ENCODE peak calls at places on chromosomes 11 and 22, in eight cellular contexts. Y is H7; U is HepG2; A is foreskin fibroblast; S is HT-29; O is stimulated activated CD8-positive, alpha-beta memory T cell treated with anti-CD3 and anti-CD28 coated beads, Interleukin-2, amount 100 ng/mL, for 1 hour; Q is activated CD4-positive, alpha-beta T cell treated with anti-CD3 and anti-CD28 coated beads, Interleukin-2, amount 50 U/mL, for 48 hours; D is RPMI7951. M is an unnamed sample.

GRCh38 chr11:122796128-122796717 is 42.1 kb upstream of the CRTAM start:
- DNase-seq in U (peak), D (peak), Y (peak), A (peak), O (peak), Q (peak), S (peak), M (no peak)

GRCh38 chr11:13280323-13280722 is 2.7 kb downstream of the BMAL1 start:
- DNase-seq in A (no peak), S (no peak), Q (no peak), D (no peak), Y (no peak), O (no peak), U (no peak), M (no peak)

GRCh38 chr11:68373189-68373809 is 60.9 kb downstream of the LRP5 start:
- DNase-seq in D (peak), U (no peak), Y (no peak), O (no peak), S (no peak), A (peak), Q (no peak), M (no peak)

GRCh38 chr22:49169074-49169744 is 658.5 kb downstream of the BRD1 start:
- DNase-seq in A (no peak), U (no peak), S (no peak), Q (no peak), D (no peak), O (no peak), Y (no peak), M (no peak)

GRCh38 chr22:46964773-46965550 is 202.5 kb downstream of the TBC1D22A start:
- DNase-seq in Y (peak), A (no peak), D (no peak), O (no peak), U (no peak), S (no peak), Q (no peak), M (no peak)

GRCh38 chr11:129731316-129731715 is 84.3 kb upstream of the TMEM45B start:
- DNase-seq in Y (no peak), S (peak), O (no peak), D (no peak), U (no peak), A (no peak), Q (no peak), M (no peak)

GRCh38 chr22:36311386-36312085 is 58.6 kb downstream of the APOL1 start:
- DNase-seq in O (no peak), D (peak), Q (no peak), S (no peak), A (no peak), Y (no peak), U (no peak), M (no peak)

GRCh38 chr22:39176067-39176621 is 23.7 kb upstream of the CBX7 start:
- DNase-seq in A (peak), U (peak), Q (no peak), S (peak), D (peak), O (no peak), Y (peak), M (peak)

GRCh38 chr11:15615412-15616096 is 500.8 kb downstream of the INSC start:
- DNase-seq in S (no peak), A (no peak), Y (no peak), D (no peak), O (no peak), Q (no peak), U (no peak), M (no peak)

GRCh38 chr22:28911777-28912669 is 28.7 kb downstream of the ZNRF3 start:
- DNase-seq in D (no peak), U (peak), S (peak), Y (no peak), Q (no peak), A (peak), O (no peak), M (no peak)

GRCh38 chr11:128643661-128644060 is 50.2 kb upstream of the FLI1 start:
- DNase-seq in O (no peak), Y (peak), Q (no peak), U (no peak), D (peak), S (no peak), A (no peak), M (no peak)

GRCh38 chr11:130585545-130585944 is 137.1 kb downstream of the ADAMTS15 start:
- DNase-seq in A (peak), Q (no peak), D (peak), S (no peak), O (no peak), Y (no peak), U (no peak), M (peak)

GRCh38 chr11:66676931-66677598 is 622 bp downstream of the RBM4B start:
- DNase-seq in Y (no peak), A (peak), S (no peak), O (no peak), Q (no peak), D (no peak), U (no peak), M (peak)

GRCh38 chr11:42770444-42771065 is 541.2 kb upstream of the API5 start:
- DNase-seq in O (no peak), A (no peak), Y (peak), U (peak), D (no peak), S (peak), Q (no peak), M (no peak)

GRCh38 chr22:26617251-26618199 is at the start of gene CRYBB1:
- DNase-seq in Y (peak), O (no peak), S (no peak), Q (no peak), U (no peak), D (peak), A (peak), M (no peak)

M was measured in coronary artery.